ENCODE peak calls at places on chromosomes 6 and 20, in nine cellular contexts. G is pancreas, P is Peyer's patch, J is hepatocyte, R is lower lobe of right lung, M is heart right ventricle, L is HCT116, N is GM12865, A is bronchial epithelial cell. I is an unnamed sample.

GRCh38 chr20:56513096-56513806 is 11.3 kb upstream of the FAM209A start:
- DNase-seq in J (no peak), M (no peak), G (no peak), R (no peak), N (no peak), L (no peak), P (no peak), A (peak), I (no peak)

GRCh38 chr6:5111626-5112025 is 26.5 kb downstream of the PPP1R3G start:
- DNase-seq in G (no peak), J (no peak), N (no peak), L (no peak), M (no peak), P (no peak), A (no peak), R (no peak), I (no peak)

GRCh38 chr6:16964553-16965499 is 137.0 kb upstream of the STMND1 start:
- DNase-seq in J (peak), M (peak), L (peak), P (peak), A (peak), R (peak), N (peak), G (peak), I (peak)

GRCh38 chr6:166908812-166909211 is 47.5 kb downstream of the RNASET2 start:
- DNase-seq in M (no peak), R (no peak), J (no peak), P (no peak), A (no peak), L (no peak), G (no peak), N (no peak), I (no peak)

GRCh38 chr20:46438156-46438750 is 31.8 kb upstream of the ELMO2 start:
- DNase-seq in P (no peak), N (peak), M (no peak), A (peak), R (no peak), L (peak), G (no peak), J (peak), I (no peak)

GRCh38 chr6:161101517-161101916 is 109.9 kb downstream of the MAP3K4 start:
- DNase-seq in J (peak), M (no peak), R (no peak), N (no peak), A (no peak), G (no peak), P (no peak), L (no peak), I (no peak)

GRCh38 chr6:24600903-24601302 is 45.1 kb downstream of the KIAA0319 start:
- DNase-seq in G (no peak), M (no peak), R (no peak), A (no peak), N (peak), P (no peak), J (no peak), L (no peak), I (no peak)

GRCh38 chr6:351867-352289 is 39.7 kb upstream of the IRF4 start:
- DNase-seq in P (no peak), M (peak), G (no peak), J (no peak), R (peak), N (no peak), L (no peak), A (no peak), I (no peak)

GRCh38 chr20:31710423-31711250 is 12.0 kb downstream of the BCL2L1 start:
- DNase-seq in J (no peak), A (peak), N (no peak), M (peak), R (peak), L (no peak), G (no peak), P (no peak), I (no peak)

GRCh38 chr6:84027340-84028183 is 6.0 kb upstream of the MRAP2 start:
- DNase-seq in G (peak), P (no peak), N (no peak), M (no peak), A (peak), J (peak), R (no peak), L (no peak), I (no peak)

GRCh38 chr6:98779618-98780017 is 54.8 kb upstream of the POU3F2 start:
- DNase-seq in P (no peak), G (no peak), R (no peak), M (no peak), N (no peak), J (peak), L (no peak), A (no peak), I (no peak)

GRCh38 chr20:53839423-53840176 is 230.8 kb downstream of the BCAS1 start:
- DNase-seq in L (no peak), N (peak), G (peak), J (no peak), A (no peak), P (peak), R (peak), M (peak), I (peak)

GRCh38 chr20:4090756-4091331 is 75.5 kb upstream of the RNF24 start:
- DNase-seq in R (no peak), N (no peak), J (peak), L (no peak), M (no peak), G (no peak), P (no peak), A (no peak), I (peak)

GRCh38 chr6:149032599-149033405 is 284.7 kb upstream of the TAB2 start:
- DNase-seq in M (no peak), P (no peak), L (no peak), A (peak), R (no peak), N (peak), J (no peak), G (peak), I (no peak)

GRCh38 chr20:1946762-1947534 is 46.9 kb downstream of the PDYN start:
- DNase-seq in J (peak), G (no peak), N (no peak), R (peak), A (peak), P (no peak), L (no peak), M (peak), I (no peak)

GRCh38 chr6:42978793-42979522 is at the start of gene PEX6:
- DNase-seq in G (peak), J (peak), N (peak), M (peak), L (peak), R (peak), A (peak), P (peak), I (peak)

GRCh38 chr6:134240664-134241431 is 77.1 kb downstream of the SGK1 start:
- DNase-seq in R (peak), J (no peak), N (peak), L (no peak), M (peak), P (no peak), A (peak), G (no peak), I (peak)

GRCh38 chr6:42313941-42314570 is 96.4 kb upstream of the MRPS10 start:
- DNase-seq in M (no peak), P (no peak), J (peak), G (no peak), N (no peak), A (no peak), R (no peak), L (no peak), I (no peak)

GRCh38 chr20:24066075-24066700 is 77.6 kb upstream of the GGTLC1 start:
- DNase-seq in J (no peak), P (no peak), M (no peak), N (no peak), A (no peak), L (no peak), R (no peak), G (no peak), I (peak)

GRCh38 chr6:84633771-84634170 is 130.6 kb downstream of the TBX18 start:
- DNase-seq in N (no peak), G (no peak), R (no peak), A (no peak), M (no peak), P (no peak), L (no peak), J (no peak), I (no peak)

GRCh38 chr6:169177516-169178196 is 76.0 kb downstream of the THBS2 start:
- DNase-seq in M (no peak), L (no peak), A (no peak), J (no peak), N (no peak), R (no peak), G (no peak), P (no peak), I (no peak)

GRCh38 chr20:20926222-20926905 is 179.8 kb downstream of the LINC00237 start:
- DNase-seq in R (no peak), N (no peak), P (no peak), J (no peak), L (no peak), G (no peak), M (no peak), A (no peak), I (no peak)

GRCh38 chr20:61560361-61560853 is 308.3 kb downstream of the CDH4 start:
- DNase-seq in R (peak), M (no peak), G (peak), L (no peak), P (no peak), J (peak), A (no peak), N (no peak), I (no peak)

DNA sequence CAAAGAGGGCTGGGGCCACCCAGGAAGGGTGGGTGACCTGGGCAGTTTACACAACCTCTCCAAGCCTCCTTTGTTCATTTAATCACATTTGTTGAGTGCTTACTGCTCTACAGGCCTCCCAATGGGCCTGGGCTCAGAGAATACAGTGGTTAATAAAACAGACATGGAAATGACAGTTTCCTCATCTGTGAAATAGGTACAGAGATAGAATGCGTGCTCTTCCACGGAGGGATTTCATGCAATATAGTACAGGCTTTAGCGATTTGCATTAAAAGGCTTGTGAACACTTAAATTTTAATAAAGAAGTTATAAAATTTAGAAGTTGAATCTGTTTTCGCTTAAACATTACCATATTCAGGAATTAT is 802 bp upstream of the FERMT1 start:
- DNase-seq in J (no peak), R (no peak), A (no peak), L (no peak), G (no peak), N (no peak), M (no peak), P (no peak), I (no peak)
- H3K4me3 ChIP-seq in J (no peak), R (no peak), A (peak), L (peak), G (no peak), N (no peak), M (peak), P (no peak), I (no peak)

GRCh38 chr6:49555951-49556350 is 5.5 kb downstream of the C6orf141 start:
- DNase-seq in G (no peak), A (peak), L (no peak), N (no peak), J (no peak), M (no peak), P (no peak), R (no peak), I (no peak)

GRCh38 chr6:49553353-49553752 is 2.9 kb downstream of the C6orf141 start:
- DNase-seq in P (no peak), M (no peak), J (no peak), A (peak), L (peak), N (no peak), R (no peak), G (no peak), I (no peak)

GRCh38 chr6:49558233-49558632 is 7.8 kb downstream of the C6orf141 start:
- DNase-seq in P (no peak), A (no peak), L (no peak), J (no peak), G (no peak), N (no peak), M (no peak), R (no peak), I (no peak)

GRCh38 chr6:49557177-49557576 is 6.7 kb downstream of the C6orf141 start:
- DNase-seq in L (no peak), N (no peak), R (no peak), M (no peak), G (no peak), A (no peak), P (no peak), J (no peak), I (no peak)

GRCh38 chr6:49556429-49556837 is 6.0 kb downstream of the C6orf141 start:
- DNase-seq in R (no peak), G (peak), M (no peak), L (peak), A (peak), N (no peak), P (no peak), J (peak), I (no peak)
- H3K4me3 ChIP-seq in R (no peak), G (no peak), M (no peak), L (no peak), A (no peak), N (no peak), P (no peak), J (no peak), I (no peak)

DNA sequence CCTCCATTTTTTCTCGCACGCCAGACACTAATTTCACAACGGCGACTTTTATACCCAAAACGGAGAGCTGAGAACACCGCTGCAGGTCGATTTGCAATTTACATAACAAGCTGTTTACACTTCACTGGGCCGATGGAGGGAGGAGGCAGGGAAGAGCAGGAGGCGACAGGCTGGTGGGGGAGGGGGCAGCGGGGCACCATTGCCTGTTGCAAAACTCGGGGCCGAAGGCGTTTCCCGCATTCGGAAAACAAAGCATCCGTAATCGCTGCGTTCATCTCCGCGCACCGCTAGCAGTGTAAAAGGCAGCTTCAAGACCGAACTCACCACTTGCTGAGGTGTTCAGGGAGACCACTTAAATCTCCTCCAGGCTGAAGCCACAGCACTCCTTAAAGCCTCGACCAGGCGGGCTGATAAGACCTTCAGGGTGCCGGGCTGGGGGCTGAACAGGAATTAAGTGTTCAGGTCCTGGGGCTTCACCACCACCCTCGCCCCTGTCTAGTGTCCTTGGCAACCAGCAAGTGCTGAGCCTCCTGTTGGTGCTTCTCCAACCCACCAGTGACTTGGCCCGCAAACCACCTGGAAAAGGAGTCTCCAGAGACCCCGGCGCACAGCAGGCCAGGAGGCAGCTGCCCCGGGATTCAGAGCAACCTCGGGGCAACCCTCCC is 2.0 kb upstream of the FOXC1 start:
- DNase-seq in N (peak), R (no peak), J (peak), L (no peak), A (peak), M (no peak), P (no peak), G (no peak), I (no peak)
- H3K4me3 ChIP-seq in N (peak), R (no peak), J (no peak), L (no peak), A (peak), M (peak), P (no peak), G (no peak), I (peak)

DNA sequence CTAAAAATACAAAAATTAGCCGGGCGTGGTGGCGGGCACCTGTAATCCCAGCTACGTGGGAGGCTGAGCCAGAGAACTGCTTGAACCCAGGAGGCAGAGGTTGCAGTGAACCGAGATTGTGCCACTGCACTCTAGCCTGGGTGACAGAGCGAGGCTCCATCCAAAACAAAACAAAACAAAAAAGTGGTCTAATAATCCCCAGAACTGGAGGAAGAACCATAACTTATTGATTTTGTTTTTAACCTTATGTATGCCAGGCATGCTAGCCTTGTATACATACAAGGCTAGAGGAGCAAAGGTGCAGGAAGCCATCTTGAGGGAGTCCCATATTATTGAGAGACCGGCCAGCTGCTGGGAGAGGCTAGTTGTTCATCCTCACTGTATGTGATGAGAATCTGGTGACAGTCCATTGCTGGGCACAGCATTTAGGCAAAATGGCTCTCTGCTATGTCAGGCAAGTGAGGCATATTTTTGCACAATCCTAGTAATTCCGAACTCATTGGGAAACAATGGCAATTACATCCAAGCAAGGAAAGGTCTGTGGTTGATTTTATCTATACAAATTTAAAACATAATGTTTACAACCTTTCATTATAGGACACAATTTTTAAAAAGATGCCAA is 18.0 kb downstream of the HFE start:
- DNase-seq in L (no peak), R (no peak), G (no peak), A (no peak), P (no peak), M (no peak), N (no peak), J (no peak), I (no peak)
- H3K4me3 ChIP-seq in L (no peak), R (no peak), G (no peak), A (no peak), P (no peak), M (no peak), N (no peak), J (no peak), I (no peak)

GRCh38 chr6:135324531-135324930 is 143.4 kb downstream of the MYB start:
- DNase-seq in P (no peak), N (no peak), M (no peak), G (no peak), L (no peak), R (no peak), J (no peak), A (no peak), I (no peak)

GRCh38 chr6:135323979-135324378 is 142.9 kb downstream of the MYB start:
- DNase-seq in A (no peak), G (no peak), P (no peak), N (no peak), R (no peak), L (no peak), M (no peak), J (no peak), I (no peak)

GRCh38 chr6:135321012-135321621 is 140.0 kb downstream of the MYB start:
- DNase-seq in M (no peak), P (no peak), N (no peak), G (no peak), J (no peak), R (no peak), A (no peak), L (no peak), I (no peak)

GRCh38 chr6:135323202-135323668 is 142.1 kb downstream of the MYB start:
- DNase-seq in A (no peak), J (no peak), L (no peak), N (peak), M (no peak), G (no peak), P (no peak), R (no peak), I (no peak)

GRCh38 chr6:135322427-135323201 is 141.5 kb downstream of the MYB start:
- DNase-seq in R (no peak), J (no peak), A (no peak), N (peak), L (no peak), M (no peak), P (no peak), G (no peak), I (no peak)
- H3K4me3 ChIP-seq in R (no peak), J (no peak), A (no peak), N (no peak), L (no peak), M (no peak), P (no peak), G (no peak), I (no peak)

GRCh38 chr20:49593441-49594142 is 25.7 kb upstream of the PTGIS start:
- DNase-seq in M (no peak), R (no peak), A (no peak), P (no peak), J (no peak), L (no peak), N (no peak), G (no peak), I (no peak)
- H3K4me3 ChIP-seq in M (no peak), R (no peak), A (no peak), P (no peak), J (no peak), L (no peak), N (no peak), G (no peak), I (no peak)

GRCh38 chr6:155213611-155214372 is 50.0 kb upstream of the CLDN20 start:
- DNase-seq in J (no peak), R (no peak), P (no peak), M (no peak), L (no peak), G (no peak), N (no peak), A (no peak), I (no peak)

GRCh38 chr6:155215906-155216305 is 47.9 kb upstream of the CLDN20 start:
- DNase-seq in L (no peak), J (no peak), A (no peak), M (no peak), P (no peak), R (no peak), G (no peak), N (no peak), I (no peak)

GRCh38 chr6:155219858-155220301 is 43.9 kb upstream of the CLDN20 start:
- DNase-seq in J (no peak), N (no peak), G (no peak), M (no peak), L (no peak), R (no peak), P (no peak), A (no peak), I (no peak)

GRCh38 chr6:155219299-155219698 is 44.5 kb upstream of the CLDN20 start:
- DNase-seq in A (no peak), J (no peak), P (no peak), M (no peak), N (no peak), L (no peak), R (no peak), G (no peak), I (no peak)

GRCh38 chr6:155216312-155217028 is 47.3 kb upstream of the CLDN20 start:
- DNase-seq in N (no peak), L (no peak), P (no peak), R (no peak), A (no peak), G (no peak), J (no peak), M (no peak), I (no peak)
- H3K4me3 ChIP-seq in N (no peak), L (no peak), P (no peak), R (no peak), A (no peak), G (no peak), J (no peak), M (no peak), I (no peak)

DNA sequence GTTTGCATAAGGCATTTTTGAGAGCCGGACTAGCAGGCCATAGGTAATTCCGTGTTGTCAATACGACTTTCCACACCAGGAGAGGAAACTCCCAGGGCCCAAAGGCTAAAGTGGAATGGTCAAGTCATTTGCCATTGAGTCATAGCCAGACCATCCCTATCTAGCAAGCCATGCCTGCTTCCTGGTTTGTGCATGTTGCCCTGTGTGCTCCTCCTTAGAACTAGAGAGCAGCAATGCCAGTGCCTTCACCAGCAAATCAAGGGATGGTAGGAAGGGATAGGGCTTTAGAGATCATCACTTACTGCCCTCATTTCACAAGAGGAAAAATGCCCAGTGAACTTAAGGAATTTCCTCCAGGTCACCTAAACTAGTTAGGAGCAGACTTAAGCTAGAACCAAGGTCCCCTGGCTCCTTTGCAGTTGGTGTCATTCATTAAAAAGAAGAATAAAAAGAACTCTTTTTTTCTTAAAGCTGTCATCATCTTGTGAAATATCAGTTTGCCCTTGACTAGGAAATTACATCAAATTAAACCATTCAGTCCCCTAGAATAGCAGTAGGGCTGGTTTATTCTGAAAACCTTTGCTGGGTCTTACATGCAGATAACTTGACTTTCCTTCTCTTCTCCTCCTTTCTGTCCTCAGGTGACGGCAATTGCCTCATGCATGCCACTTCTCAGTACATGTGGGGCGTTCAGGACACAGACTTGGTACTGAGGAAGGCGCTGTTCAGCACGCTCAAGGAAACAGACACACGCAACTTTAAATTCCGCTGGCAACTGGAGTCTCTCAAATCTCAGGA is 7.3 kb downstream of the TNFAIP3 start:
- DNase-seq in J (no peak), G (no peak), A (peak), M (no peak), L (no peak), N (peak), R (no peak), P (no peak), I (no peak)
- H3K4me3 ChIP-seq in J (no peak), G (no peak), A (no peak), M (no peak), L (no peak), N (peak), R (no peak), P (no peak), I (no peak)

GRCh38 chr6:3749390-3749978 is 2.0 kb downstream of the PXDC1 start:
- DNase-seq in N (no peak), A (peak), J (peak), P (peak), L (no peak), M (no peak), G (peak), R (peak), I (no peak)
- H3K4me3 ChIP-seq in N (no peak), A (peak), J (peak), P (peak), L (no peak), M (peak), G (peak), R (peak), I (no peak)

I was measured in CD8-positive, alpha-beta T cell.